ENCODE peak calls at places on chromosomes 12 and 14, in nine cellular contexts. One of them, this sample, is unnamed.

GRCh38 chr12:3203713-3204112 is 126.5 kb downstream of the TSPAN9 start:
- DNase-seq in lower lobe of right lung: no peak
- DNase-seq in NCI-H345: no peak
- DNase-seq in cardiac fibroblast: no peak
- DNase-seq in aorta: no peak
- DNase-seq in NCI-H1092: no peak
- DNase-seq in WTC11: no peak
- DNase-seq in NCI-H2081: no peak
- DNase-seq in uterus: no peak
- DNase-seq in this sample: no peak

GRCh38 chr14:69755784-69756183 is 11.2 kb upstream of the SRSF5 start:
- DNase-seq in NCI-H1092: no peak
- DNase-seq in WTC11: no peak
- DNase-seq in NCI-H2081: no peak
- DNase-seq in NCI-H345: no peak
- DNase-seq in aorta: no peak
- DNase-seq in cardiac fibroblast: no peak
- DNase-seq in lower lobe of right lung: no peak
- DNase-seq in uterus: no peak
- DNase-seq in this sample: no peak

GRCh38 chr14:24307575-24308341 is at the start of gene CIDEB:
- DNase-seq in aorta: peak
- DNase-seq in NCI-H1092: peak
- DNase-seq in NCI-H2081: peak
- DNase-seq in NCI-H345: peak
- DNase-seq in WTC11: peak
- DNase-seq in cardiac fibroblast: peak
- DNase-seq in lower lobe of right lung: peak
- DNase-seq in uterus: peak
- DNase-seq in this sample: peak

GRCh38 chr12:67520611-67521010 is 127.9 kb upstream of the DYRK2 start:
- DNase-seq in aorta: no peak
- DNase-seq in WTC11: no peak
- DNase-seq in NCI-H345: peak
- DNase-seq in cardiac fibroblast: no peak
- DNase-seq in NCI-H2081: no peak
- DNase-seq in NCI-H1092: no peak
- DNase-seq in lower lobe of right lung: no peak
- DNase-seq in uterus: no peak
- DNase-seq in this sample: no peak

GRCh38 chr12:125124320-125124966 is 59.2 kb downstream of the AACS start:
- DNase-seq in WTC11: no peak
- DNase-seq in cardiac fibroblast: no peak
- DNase-seq in NCI-H345: no peak
- DNase-seq in uterus: no peak
- DNase-seq in lower lobe of right lung: no peak
- DNase-seq in aorta: no peak
- DNase-seq in NCI-H1092: no peak
- DNase-seq in NCI-H2081: no peak
- DNase-seq in this sample: no peak

GRCh38 chr14:91282954-91283645 is 38.6 kb upstream of the GPR68 start:
- DNase-seq in NCI-H1092: no peak
- DNase-seq in lower lobe of right lung: peak
- DNase-seq in WTC11: no peak
- DNase-seq in NCI-H345: no peak
- DNase-seq in aorta: no peak
- DNase-seq in NCI-H2081: no peak
- DNase-seq in cardiac fibroblast: no peak
- DNase-seq in uterus: no peak
- DNase-seq in this sample: no peak

GRCh38 chr12:30880061-30880460 is 46.5 kb upstream of the TSPAN11 start:
- DNase-seq in NCI-H2081: no peak
- DNase-seq in WTC11: no peak
- DNase-seq in NCI-H1092: peak
- DNase-seq in lower lobe of right lung: no peak
- DNase-seq in uterus: no peak
- DNase-seq in NCI-H345: peak
- DNase-seq in aorta: no peak
- DNase-seq in cardiac fibroblast: no peak
- DNase-seq in this sample: no peak

GRCh38 chr12:121718653-121719239 is 6.2 kb downstream of the TMEM120B start:
- DNase-seq in WTC11: no peak
- DNase-seq in NCI-H2081: no peak
- DNase-seq in NCI-H1092: no peak
- DNase-seq in uterus: no peak
- DNase-seq in NCI-H345: no peak
- DNase-seq in lower lobe of right lung: no peak
- DNase-seq in cardiac fibroblast: no peak
- DNase-seq in aorta: no peak
- DNase-seq in this sample: no peak

GRCh38 chr14:106459971-106460730 is 933.8 kb downstream of the TMEM121 start:
- DNase-seq in lower lobe of right lung: no peak
- DNase-seq in aorta: no peak
- DNase-seq in NCI-H2081: no peak
- DNase-seq in NCI-H1092: no peak
- DNase-seq in uterus: no peak
- DNase-seq in NCI-H345: peak
- DNase-seq in cardiac fibroblast: no peak
- DNase-seq in WTC11: peak
- DNase-seq in this sample: no peak

GRCh38 chr12:65113621-65114035 is 7.5 kb downstream of the WIF1 start:
- DNase-seq in NCI-H1092: no peak
- DNase-seq in NCI-H2081: no peak
- DNase-seq in WTC11: no peak
- DNase-seq in uterus: no peak
- DNase-seq in cardiac fibroblast: no peak
- DNase-seq in aorta: no peak
- DNase-seq in lower lobe of right lung: no peak
- DNase-seq in NCI-H345: no peak
- DNase-seq in this sample: no peak

GRCh38 chr12:24222968-24223367 is 273.5 kb upstream of the SOX5 start:
- DNase-seq in cardiac fibroblast: peak
- DNase-seq in NCI-H2081: no peak
- DNase-seq in uterus: no peak
- DNase-seq in aorta: no peak
- DNase-seq in NCI-H345: no peak
- DNase-seq in NCI-H1092: no peak
- DNase-seq in WTC11: no peak
- DNase-seq in lower lobe of right lung: no peak
- DNase-seq in this sample: peak

GRCh38 chr14:89773644-89774316 is 180.8 kb downstream of the EFCAB11 start:
- DNase-seq in cardiac fibroblast: peak
- DNase-seq in NCI-H2081: no peak
- DNase-seq in NCI-H1092: no peak
- DNase-seq in lower lobe of right lung: peak
- DNase-seq in aorta: peak
- DNase-seq in NCI-H345: peak
- DNase-seq in WTC11: peak
- DNase-seq in uterus: no peak
- DNase-seq in this sample: peak

GRCh38 chr12:112347521-112347920 is 34.7 kb downstream of the HECTD4 start:
- DNase-seq in uterus: no peak
- DNase-seq in aorta: no peak
- DNase-seq in cardiac fibroblast: peak
- DNase-seq in NCI-H1092: no peak
- DNase-seq in lower lobe of right lung: no peak
- DNase-seq in WTC11: no peak
- DNase-seq in NCI-H345: no peak
- DNase-seq in NCI-H2081: no peak
- DNase-seq in this sample: peak

GRCh38 chr12:104687823-104688573 is 231.2 kb downstream of the CHST11 start:
- DNase-seq in WTC11: no peak
- DNase-seq in NCI-H1092: no peak
- DNase-seq in uterus: no peak
- DNase-seq in aorta: no peak
- DNase-seq in NCI-H345: no peak
- DNase-seq in lower lobe of right lung: no peak
- DNase-seq in cardiac fibroblast: no peak
- DNase-seq in NCI-H2081: no peak
- DNase-seq in this sample: no peak